ENCODE peak calls at places on chromosomes 3 and 15, in six cellular contexts. L is K562, X is SK-N-SH, W is HepG2, O is GM12878, J is HCT116. V is an unnamed sample.

GRCh38 chr15:62618432-62618831 is 424.1 kb upstream of the TPM1 start:
- DNase-seq in L (no peak), X (no peak), W (no peak), O (no peak), J (no peak), V (no peak)

GRCh38 chr3:181383760-181384159 is 328.0 kb upstream of the SOX2 start:
- DNase-seq in L (no peak), X (no peak), W (no peak), O (no peak), J (no peak), V (no peak)

GRCh38 chr3:8635625-8636024 is 9.0 kb downstream of the SSUH2 start:
- DNase-seq in L (no peak), X (no peak), W (no peak), O (no peak), J (no peak), V (no peak)

GRCh38 chr15:90680371-90680935 is 36.7 kb upstream of the BLM start:
- DNase-seq in L (no peak), X (no peak), W (no peak), O (no peak), J (no peak), V (no peak)

GRCh38 chr3:40877651-40878463 is 321.4 kb upstream of the CTNNB1 start:
- DNase-seq in L (no peak), X (no peak), W (peak; percentile 12), O (no peak), J (no peak), V (no peak)

GRCh38 chr15:85725019-85725418 is 69.7 kb downstream of the KLHL25 start:
- DNase-seq in L (no peak), X (no peak), W (no peak), O (no peak), J (no peak), V (no peak)

GRCh38 chr3:38549957-38550840 is 54.1 kb downstream of the EXOG start:
- DNase-seq in L (no peak), X (no peak), W (no peak), O (no peak), J (no peak), V (no peak)

GRCh38 chr3:141108002-141108401 is 56.9 kb downstream of the SPSB4 start:
- DNase-seq in L (no peak), X (no peak), W (no peak), O (no peak), J (no peak), V (no peak)

GRCh38 chr3:172649987-172650386 is 60.9 kb downstream of the NCEH1 start:
- DNase-seq in L (no peak), X (no peak), W (no peak), O (no peak), J (no peak), V (no peak)

GRCh38 chr3:100777271-100777670 is 68.0 kb downstream of the TFG start:
- DNase-seq in L (no peak), X (no peak), W (no peak), O (no peak), J (no peak), V (no peak)

DNA sequence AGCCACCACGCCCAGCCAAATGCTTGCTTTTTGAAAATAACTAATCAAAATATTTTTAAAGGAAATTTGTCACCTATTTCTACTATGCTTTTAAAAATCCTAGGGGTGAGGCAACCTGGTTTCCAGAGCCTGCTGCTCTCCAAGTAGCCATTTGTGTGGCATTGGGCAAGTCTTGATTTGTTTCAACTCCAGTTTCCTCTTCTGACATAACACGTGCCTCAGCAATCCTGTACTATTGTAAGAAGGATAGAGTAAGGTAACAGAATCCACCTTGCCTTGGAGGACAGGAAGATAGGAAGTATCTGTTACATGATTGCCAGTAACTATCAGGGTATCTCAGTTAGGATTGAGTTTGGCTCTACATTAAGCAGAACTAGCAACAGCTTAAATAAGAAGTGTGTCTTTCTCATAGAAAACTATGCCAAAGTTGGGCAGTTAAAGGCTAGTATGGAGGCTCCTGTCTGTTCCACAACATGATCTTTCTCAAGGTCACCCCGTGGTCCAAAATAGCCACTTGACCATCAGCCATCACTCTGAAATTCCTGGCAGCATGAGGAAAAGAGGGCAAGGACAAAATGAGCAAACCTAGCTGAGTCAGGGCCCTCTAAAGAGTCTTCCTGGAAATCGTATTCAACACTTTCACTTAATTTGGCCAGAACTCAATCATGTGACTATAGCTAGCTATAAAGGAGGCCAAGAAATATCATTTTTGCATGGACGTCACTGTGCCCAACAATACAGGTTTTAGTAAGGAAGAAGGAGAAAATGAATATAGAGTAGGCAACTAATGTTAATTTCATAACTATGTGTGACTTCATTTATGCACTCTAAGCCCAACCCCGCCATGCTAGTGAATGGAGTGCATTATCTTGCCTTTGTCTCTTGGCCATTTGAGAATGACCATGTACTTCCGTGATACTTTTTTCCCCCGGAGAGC is 66.1 kb downstream of the HMG20A start:
- DNase-seq in L (no peak), X (no peak), W (no peak), O (no peak), J (no peak), V (no peak)
- H2AFZ ChIP-seq in L (no peak overlapping the region), X (no peak overlapping the region), W (no peak overlapping the region), O (no peak overlapping the region), J (no peak overlapping the region), V (no peak overlapping the region)

DNA sequence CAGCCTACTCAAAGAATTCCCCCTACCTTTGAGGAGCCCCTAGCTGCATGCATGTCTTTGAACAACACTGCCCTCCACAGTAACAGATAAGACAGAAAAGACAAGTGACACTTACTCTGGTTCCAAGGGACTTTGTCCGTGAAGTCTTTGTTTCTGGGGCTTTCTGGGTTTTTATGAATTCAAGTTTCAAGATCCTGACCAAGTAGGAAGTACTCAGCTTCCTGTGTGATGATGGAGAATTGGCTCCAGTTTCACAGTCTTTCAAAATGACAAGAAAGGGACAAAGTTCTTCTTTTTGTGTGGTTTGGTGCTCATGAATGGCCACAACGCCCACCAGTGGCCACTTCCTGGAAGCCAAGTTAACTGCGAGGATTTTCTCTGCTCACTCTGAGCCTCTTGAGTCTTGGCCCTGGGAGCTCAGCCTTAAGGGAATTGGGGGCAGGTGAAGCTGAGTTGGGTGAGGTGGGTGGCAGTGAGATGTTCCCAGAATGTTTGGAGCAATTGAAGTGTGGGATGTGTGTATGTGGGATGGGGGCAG is at the start of gene CCR1:
- DNase-seq in L (peak; percentile 27), X (no peak), W (peak; percentile 37), O (peak; percentile 92), J (peak; percentile 45), V (peak; percentile 17)
- TF ChIP-seq SIN3A in L (no peak), X (no peak), W (no peak), O (no peak), J (no peak), V (no peak)

DNA sequence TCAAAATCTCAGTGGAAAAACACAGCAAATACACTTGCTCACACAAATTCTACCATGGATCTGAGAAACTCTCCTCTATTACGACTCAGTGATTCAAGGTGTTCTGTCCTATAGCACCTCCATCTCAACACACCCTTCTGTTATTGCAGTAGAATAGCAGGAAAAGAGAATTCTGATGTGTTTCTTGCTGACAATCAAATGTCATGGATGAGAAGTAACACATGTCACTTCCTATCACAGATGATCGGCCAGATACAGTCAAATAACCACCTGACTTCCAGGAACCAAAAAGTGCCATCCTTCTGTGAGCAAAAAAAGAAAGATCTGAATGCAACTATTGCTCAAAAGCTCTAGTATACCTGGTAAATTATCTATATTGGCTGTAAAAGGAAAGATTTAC is 734.2 kb upstream of the GBE1 start:
- DNase-seq in L (no peak), X (no peak), W (no peak), O (no peak), J (no peak), V (no peak)
- H2AFZ ChIP-seq in L (no peak overlapping the region), X (no peak overlapping the region), W (no peak overlapping the region), O (no peak overlapping the region), J (no peak overlapping the region), V (no peak overlapping the region)

GRCh38 chr3:195032106-195032759 is 238.7 kb downstream of the XXYLT1 start:
- DNase-seq in L (no peak), X (no peak), W (no peak), O (no peak), J (no peak), V (no peak)
- TF ChIP-seq SIN3A in L (no peak), X (no peak), W (no peak), O (no peak), J (no peak), V (no peak)

DNA sequence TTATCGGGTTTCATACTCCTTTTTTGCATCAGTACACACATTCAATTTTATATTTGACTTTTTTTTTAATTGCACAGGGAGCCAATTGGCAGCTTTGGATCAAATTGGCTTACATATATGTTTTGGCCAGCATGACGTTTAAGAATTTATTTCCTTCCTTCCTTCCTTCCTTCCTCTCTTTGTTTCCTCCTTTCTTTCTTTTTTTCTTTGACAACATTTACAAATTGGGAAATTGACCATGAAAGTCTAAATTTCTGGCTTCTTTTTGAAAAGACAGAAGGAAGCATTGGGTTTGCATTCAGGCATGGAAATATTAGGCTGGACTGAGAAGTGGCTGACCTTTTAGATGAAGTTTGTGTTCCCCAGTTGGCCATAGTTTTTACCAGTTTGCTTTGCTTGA is 103.4 kb upstream of the IGSF10 start:
- DNase-seq in L (no peak), X (no peak), W (no peak), O (no peak), J (no peak), V (no peak)
- H2AFZ ChIP-seq in L (peak overlapping the region; percentile 21), X (no peak overlapping the region), W (no peak overlapping the region), O (no peak overlapping the region), J (no peak overlapping the region), V (no peak overlapping the region)